ENCODE peak calls at places on chromosomes 7 and 10, in eight cellular contexts. U is HL-60; I is T-helper 9 cell; J is right cardiac atrium; V is GM13977; N is effector CD4-positive, alpha-beta T cell; A is NCI-H774; Z is CD8-positive, alpha-beta memory T cell. T is an unnamed sample.

GRCh38 chr10:3398825-3399646 is 226.5 kb upstream of the PITRM1 start:
- DNase-seq in Z (no peak), U (no peak), J (no peak), A (no peak), N (no peak), I (no peak), V (no peak), T (no peak)

GRCh38 chr7:139078911-139079310 is 30.6 kb downstream of the ZC3HAV1 start:
- DNase-seq in I (no peak), U (no peak), J (no peak), N (no peak), Z (no peak), V (no peak), A (no peak), T (no peak)

GRCh38 chr7:46153951-46154787 is 233.1 kb upstream of the IGFBP3 start:
- DNase-seq in U (no peak), N (no peak), I (no peak), J (no peak), Z (no peak), V (peak; percentile 18), A (no peak), T (no peak)

GRCh38 chr10:4678023-4678950 is 147.7 kb upstream of the AKR1E2 start:
- DNase-seq in V (no peak), A (no peak), U (no peak), J (no peak), I (no peak), N (no peak), Z (no peak), T (peak; percentile 33)

GRCh38 chr10:117442944-117443676 is 67.9 kb upstream of the PDZD8 start:
- DNase-seq in U (peak; percentile 71), N (peak; percentile 37), Z (peak; percentile 51), I (peak; percentile 45), V (peak; percentile 75), A (peak; percentile 11), J (peak; percentile 86), T (peak; percentile 86)

GRCh38 chr10:34207350-34207749 is 607.7 kb downstream of the PARD3 start:
- DNase-seq in U (no peak), N (no peak), Z (no peak), A (no peak), V (no peak), J (no peak), I (no peak), T (no peak)

GRCh38 chr7:37320840-37321468 is 127.7 kb downstream of the ELMO1 start:
- DNase-seq in J (no peak), N (no peak), A (no peak), I (no peak), Z (no peak), V (no peak), U (peak; percentile 61), T (no peak)

GRCh38 chr7:83148776-83149175 is 13.9 kb downstream of the PCLO start:
- DNase-seq in I (no peak), N (no peak), A (no peak), U (no peak), J (no peak), Z (no peak), V (no peak), T (no peak)

GRCh38 chr7:4683884-4684565 is 1.9 kb downstream of the FOXK1 start:
- DNase-seq in U (no peak), A (no peak), J (peak; percentile 82), N (peak; percentile 51), Z (peak; percentile 10), I (peak; percentile 21), V (peak; percentile 48), T (peak; percentile 69)

GRCh38 chr10:79468841-79469585 is 23.6 kb upstream of the ZCCHC24 start:
- DNase-seq in A (no peak), U (no peak), N (no peak), J (no peak), I (no peak), V (no peak), Z (no peak), T (no peak)

GRCh38 chr7:101555269-101555920 is 73.7 kb downstream of the MYL10 start:
- DNase-seq in Z (no peak), A (no peak), U (no peak), V (peak; percentile 12), I (no peak), N (no peak), J (no peak), T (no peak)

GRCh38 chr7:115019882-115020605 is 98.2 kb downstream of the MDFIC start:
- DNase-seq in Z (no peak), U (peak; percentile 26), N (no peak), J (no peak), V (no peak), A (no peak), I (no peak), T (no peak)

GRCh38 chr7:157855016-157855415 is 518.2 kb downstream of the DNAJB6 start:
- DNase-seq in J (no peak), I (no peak), N (no peak), V (no peak), Z (no peak), U (no peak), A (no peak), T (no peak)

GRCh38 chr10:95260909-95261552 is 29.8 kb downstream of the PDLIM1 start:
- DNase-seq in A (no peak), Z (no peak), J (no peak), N (no peak), V (no peak), U (no peak), I (no peak), T (no peak)

GRCh38 chr7:37344886-37345579 is 103.6 kb downstream of the ELMO1 start:
- DNase-seq in Z (no peak), U (no peak), V (no peak), N (no peak), J (no peak), I (no peak), A (no peak), T (no peak)

GRCh38 chr7:28328822-28329615 is 83.3 kb upstream of the CREB5 start:
- DNase-seq in V (no peak), N (no peak), Z (no peak), J (no peak), U (no peak), A (peak; percentile 82), I (no peak), T (no peak)

GRCh38 chr7:100538654-100539435 is at the start of gene AGFG2:
- DNase-seq in Z (peak; percentile 100), U (peak; percentile 99), V (peak; percentile 97), I (peak; percentile 100), J (peak; percentile 100), N (peak; percentile 100), A (peak; percentile 99), T (peak; percentile 100)

GRCh38 chr7:10773430-10773829 is 200.2 kb upstream of the PHF14 start:
- DNase-seq in N (no peak), J (no peak), A (no peak), U (no peak), Z (no peak), V (no peak), I (no peak), T (no peak)

GRCh38 chr10:60883187-60883586 is 60.8 kb downstream of the RHOBTB1 start:
- DNase-seq in Z (no peak), V (peak; percentile 28), I (no peak), U (no peak), A (no peak), N (no peak), J (no peak), T (peak; percentile 37)